ENCODE peak calls at places on chromosome 18, in ten cellular contexts. One of them, this sample, is unnamed.

GRCh38 chr18:76139844-76140243 is 355.2 kb downstream of the ZNF516 start:
- DNase-seq in HL-60: no peak
- DNase-seq in prostate gland: no peak
- DNase-seq in psoas muscle: no peak
- DNase-seq in MM.1S: no peak
- DNase-seq in IMR-90: no peak
- DNase-seq in OCI-LY7: no peak
- DNase-seq in tibial nerve: no peak
- DNase-seq in GM23248: no peak
- DNase-seq in dorsolateral prefrontal cortex: no peak
- DNase-seq in this sample: no peak

GRCh38 chr18:48328473-48329205 is 80.5 kb downstream of the ZBTB7C start:
- DNase-seq in MM.1S: no peak
- DNase-seq in GM23248: peak
- DNase-seq in tibial nerve: no peak
- DNase-seq in psoas muscle: no peak
- DNase-seq in OCI-LY7: no peak
- DNase-seq in IMR-90: peak
- DNase-seq in dorsolateral prefrontal cortex: no peak
- DNase-seq in HL-60: no peak
- DNase-seq in prostate gland: no peak
- DNase-seq in this sample: no peak

GRCh38 chr18:22346342-22346967 is 71.3 kb downstream of the CTAGE1 start:
- DNase-seq in IMR-90: peak
- DNase-seq in dorsolateral prefrontal cortex: no peak
- DNase-seq in psoas muscle: peak
- DNase-seq in GM23248: peak
- DNase-seq in tibial nerve: no peak
- DNase-seq in prostate gland: peak
- DNase-seq in HL-60: no peak
- DNase-seq in OCI-LY7: no peak
- DNase-seq in MM.1S: no peak
- DNase-seq in this sample: no peak

GRCh38 chr18:9048808-9049494 is 53.5 kb upstream of the NDUFV2 start:
- DNase-seq in GM23248: peak
- DNase-seq in prostate gland: no peak
- DNase-seq in IMR-90: peak
- DNase-seq in tibial nerve: no peak
- DNase-seq in MM.1S: no peak
- DNase-seq in dorsolateral prefrontal cortex: no peak
- DNase-seq in HL-60: no peak
- DNase-seq in psoas muscle: no peak
- DNase-seq in OCI-LY7: no peak
- DNase-seq in this sample: no peak

GRCh38 chr18:48539406-48540328 is 836 bp downstream of the CTIF start:
- DNase-seq in GM23248: peak
- DNase-seq in dorsolateral prefrontal cortex: peak
- DNase-seq in psoas muscle: peak
- DNase-seq in prostate gland: no peak
- DNase-seq in MM.1S: peak
- DNase-seq in OCI-LY7: no peak
- DNase-seq in tibial nerve: peak
- DNase-seq in IMR-90: peak
- DNase-seq in HL-60: peak
- DNase-seq in this sample: peak

GRCh38 chr18:75076286-75076685 is 132.7 kb downstream of the PTGR3 start:
- DNase-seq in HL-60: no peak
- DNase-seq in MM.1S: no peak
- DNase-seq in OCI-LY7: no peak
- DNase-seq in psoas muscle: no peak
- DNase-seq in GM23248: no peak
- DNase-seq in prostate gland: no peak
- DNase-seq in dorsolateral prefrontal cortex: no peak
- DNase-seq in tibial nerve: no peak
- DNase-seq in IMR-90: no peak
- DNase-seq in this sample: no peak

GRCh38 chr18:47387864-47388263 is 136.4 kb upstream of the SKOR2 start:
- DNase-seq in HL-60: no peak
- DNase-seq in psoas muscle: no peak
- DNase-seq in MM.1S: no peak
- DNase-seq in tibial nerve: no peak
- DNase-seq in OCI-LY7: no peak
- DNase-seq in IMR-90: no peak
- DNase-seq in prostate gland: no peak
- DNase-seq in GM23248: no peak
- DNase-seq in dorsolateral prefrontal cortex: no peak
- DNase-seq in this sample: no peak

GRCh38 chr18:49030138-49030537 is 79.4 kb upstream of the SMAD7 start:
- DNase-seq in OCI-LY7: no peak
- DNase-seq in GM23248: peak
- DNase-seq in prostate gland: no peak
- DNase-seq in MM.1S: no peak
- DNase-seq in tibial nerve: no peak
- DNase-seq in dorsolateral prefrontal cortex: no peak
- DNase-seq in HL-60: no peak
- DNase-seq in IMR-90: no peak
- DNase-seq in psoas muscle: no peak
- DNase-seq in this sample: no peak

GRCh38 chr18:32351014-32351413 is 119.7 kb downstream of the GAREM1 start:
- DNase-seq in tibial nerve: no peak
- DNase-seq in HL-60: no peak
- DNase-seq in OCI-LY7: no peak
- DNase-seq in MM.1S: no peak
- DNase-seq in GM23248: peak
- DNase-seq in prostate gland: no peak
- DNase-seq in dorsolateral prefrontal cortex: no peak
- DNase-seq in IMR-90: peak
- DNase-seq in psoas muscle: no peak
- DNase-seq in this sample: no peak

GRCh38 chr18:9434240-9434701 is 41.0 kb upstream of the RALBP1 start:
- DNase-seq in IMR-90: no peak
- DNase-seq in tibial nerve: no peak
- DNase-seq in HL-60: no peak
- DNase-seq in OCI-LY7: no peak
- DNase-seq in prostate gland: no peak
- DNase-seq in GM23248: no peak
- DNase-seq in dorsolateral prefrontal cortex: no peak
- DNase-seq in psoas muscle: no peak
- DNase-seq in MM.1S: no peak
- DNase-seq in this sample: no peak

GRCh38 chr18:78158943-78159342 is 820.7 kb upstream of the SALL3 start:
- DNase-seq in prostate gland: no peak
- DNase-seq in tibial nerve: no peak
- DNase-seq in GM23248: no peak
- DNase-seq in HL-60: no peak
- DNase-seq in dorsolateral prefrontal cortex: no peak
- DNase-seq in IMR-90: no peak
- DNase-seq in OCI-LY7: no peak
- DNase-seq in MM.1S: no peak
- DNase-seq in psoas muscle: no peak
- DNase-seq in this sample: no peak

GRCh38 chr18:58953627-58954026 is 89.0 kb downstream of the ZNF532 start:
- DNase-seq in prostate gland: no peak
- DNase-seq in IMR-90: no peak
- DNase-seq in OCI-LY7: no peak
- DNase-seq in dorsolateral prefrontal cortex: no peak
- DNase-seq in GM23248: no peak
- DNase-seq in MM.1S: no peak
- DNase-seq in HL-60: no peak
- DNase-seq in psoas muscle: no peak
- DNase-seq in tibial nerve: no peak
- DNase-seq in this sample: no peak

GRCh38 chr18:51342815-51343214 is 145.3 kb upstream of the MEX3C start:
- DNase-seq in psoas muscle: no peak
- DNase-seq in OCI-LY7: no peak
- DNase-seq in dorsolateral prefrontal cortex: no peak
- DNase-seq in IMR-90: peak
- DNase-seq in MM.1S: peak
- DNase-seq in HL-60: no peak
- DNase-seq in GM23248: peak
- DNase-seq in tibial nerve: no peak
- DNase-seq in prostate gland: no peak
- DNase-seq in this sample: no peak

GRCh38 chr18:31101148-31102019 is 837 bp downstream of the DSC2 start:
- DNase-seq in prostate gland: peak
- DNase-seq in tibial nerve: peak
- DNase-seq in GM23248: no peak
- DNase-seq in psoas muscle: peak
- DNase-seq in OCI-LY7: no peak
- DNase-seq in IMR-90: no peak
- DNase-seq in HL-60: peak
- DNase-seq in MM.1S: no peak
- DNase-seq in dorsolateral prefrontal cortex: peak
- DNase-seq in this sample: no peak

GRCh38 chr18:68735498-68736343 is 20.8 kb upstream of the TMX3 start:
- DNase-seq in tibial nerve: no peak
- DNase-seq in psoas muscle: no peak
- DNase-seq in GM23248: peak
- DNase-seq in OCI-LY7: peak
- DNase-seq in dorsolateral prefrontal cortex: no peak
- DNase-seq in prostate gland: no peak
- DNase-seq in HL-60: peak
- DNase-seq in IMR-90: peak
- DNase-seq in MM.1S: peak
- DNase-seq in this sample: no peak

GRCh38 chr18:12017079-12017478 is 35.8 kb downstream of the IMPA2 start:
- DNase-seq in IMR-90: no peak
- DNase-seq in GM23248: no peak
- DNase-seq in psoas muscle: no peak
- DNase-seq in HL-60: no peak
- DNase-seq in tibial nerve: no peak
- DNase-seq in dorsolateral prefrontal cortex: no peak
- DNase-seq in prostate gland: no peak
- DNase-seq in OCI-LY7: no peak
- DNase-seq in MM.1S: no peak
- DNase-seq in this sample: no peak

GRCh38 chr18:62634471-62634870 is 80.9 kb upstream of the PHLPP1 start:
- DNase-seq in tibial nerve: no peak
- DNase-seq in HL-60: no peak
- DNase-seq in psoas muscle: no peak
- DNase-seq in IMR-90: no peak
- DNase-seq in dorsolateral prefrontal cortex: no peak
- DNase-seq in GM23248: peak
- DNase-seq in prostate gland: no peak
- DNase-seq in OCI-LY7: no peak
- DNase-seq in MM.1S: no peak
- DNase-seq in this sample: no peak

DNA sequence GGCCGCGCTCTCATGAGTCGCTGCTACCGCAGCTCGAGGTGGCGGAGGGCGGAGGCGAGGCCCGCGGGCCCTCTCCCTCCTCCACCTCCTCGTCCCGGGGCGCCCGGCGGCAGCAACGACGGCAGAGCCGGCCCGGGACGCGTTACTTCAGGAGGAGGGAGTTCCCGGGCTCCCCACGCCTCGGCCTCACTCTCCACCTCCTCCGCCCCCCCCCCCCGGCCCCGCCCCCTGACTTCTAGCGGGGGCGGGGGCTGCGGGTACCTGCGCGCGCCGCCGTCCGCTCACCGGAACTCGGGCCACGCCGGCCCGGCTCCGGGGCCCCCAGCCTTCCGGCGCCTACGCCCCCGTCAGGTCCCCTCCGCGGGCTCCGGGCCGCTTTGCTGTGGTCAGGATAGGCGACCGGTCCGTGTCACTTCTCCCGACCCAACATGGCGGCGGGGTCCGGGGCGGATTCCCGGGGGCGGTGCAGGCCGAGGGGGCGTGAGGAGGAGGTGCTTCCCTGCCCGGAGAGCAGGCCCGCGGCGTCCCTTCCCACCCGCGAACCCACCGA is at the start of gene YES1:
- DNase-seq in GM23248: peak
- DNase-seq in HL-60: peak
- DNase-seq in dorsolateral prefrontal cortex: no peak
- DNase-seq in tibial nerve: peak
- DNase-seq in prostate gland: peak
- DNase-seq in IMR-90: peak
- DNase-seq in MM.1S: peak
- DNase-seq in psoas muscle: peak
- DNase-seq in OCI-LY7: no peak
- DNase-seq in this sample: peak
- H3K27ac ChIP-seq in GM23248: peak
- H3K27ac ChIP-seq in HL-60: peak
- H3K27ac ChIP-seq in dorsolateral prefrontal cortex: peak
- H3K27ac ChIP-seq in tibial nerve: peak
- H3K27ac ChIP-seq in prostate gland: peak
- H3K27ac ChIP-seq in IMR-90: peak
- H3K27ac ChIP-seq in MM.1S: peak
- H3K27ac ChIP-seq in psoas muscle: peak
- H3K27ac ChIP-seq in OCI-LY7: no peak
- H3K27ac ChIP-seq in this sample: peak

GRCh38 chr18:23530195-23530594 is 26.9 kb downstream of the RMC1 start:
- DNase-seq in prostate gland: no peak
- DNase-seq in tibial nerve: no peak
- DNase-seq in psoas muscle: no peak
- DNase-seq in HL-60: peak
- DNase-seq in IMR-90: no peak
- DNase-seq in dorsolateral prefrontal cortex: no peak
- DNase-seq in GM23248: no peak
- DNase-seq in MM.1S: no peak
- DNase-seq in OCI-LY7: no peak
- DNase-seq in this sample: no peak
- H3K27ac ChIP-seq in prostate gland: no peak
- H3K27ac ChIP-seq in tibial nerve: no peak
- H3K27ac ChIP-seq in psoas muscle: no peak
- H3K27ac ChIP-seq in HL-60: peak
- H3K27ac ChIP-seq in IMR-90: no peak
- H3K27ac ChIP-seq in dorsolateral prefrontal cortex: peak
- H3K27ac ChIP-seq in GM23248: peak
- H3K27ac ChIP-seq in MM.1S: no peak
- H3K27ac ChIP-seq in OCI-LY7: no peak
- H3K27ac ChIP-seq in this sample: no peak

DNA sequence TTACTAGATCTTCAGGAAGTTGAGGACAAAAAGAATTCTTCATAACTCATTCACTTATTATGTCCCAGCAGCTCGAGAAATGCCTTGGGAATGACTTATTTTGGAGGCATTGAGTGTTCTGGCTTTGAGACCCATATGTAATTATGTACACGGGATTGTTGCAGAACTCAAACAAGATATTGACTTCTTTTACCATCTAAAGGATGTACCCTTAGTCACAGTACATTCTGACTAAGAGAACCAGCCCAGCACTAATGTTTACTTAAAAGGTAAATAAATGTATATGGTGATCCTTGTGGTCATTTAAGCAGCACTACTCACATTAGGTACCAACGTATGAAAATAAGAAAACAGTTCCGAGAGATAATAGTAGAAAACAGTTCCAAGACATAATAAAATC is 268.9 kb downstream of the ADCYAP1 start:
- DNase-seq in dorsolateral prefrontal cortex: no peak
- DNase-seq in GM23248: no peak
- DNase-seq in tibial nerve: no peak
- DNase-seq in psoas muscle: no peak
- DNase-seq in HL-60: no peak
- DNase-seq in OCI-LY7: no peak
- DNase-seq in IMR-90: no peak
- DNase-seq in prostate gland: no peak
- DNase-seq in MM.1S: no peak
- DNase-seq in this sample: no peak
- H3K27ac ChIP-seq in dorsolateral prefrontal cortex: no peak
- H3K27ac ChIP-seq in GM23248: no peak
- H3K27ac ChIP-seq in tibial nerve: no peak
- H3K27ac ChIP-seq in psoas muscle: no peak
- H3K27ac ChIP-seq in HL-60: no peak
- H3K27ac ChIP-seq in OCI-LY7: no peak
- H3K27ac ChIP-seq in IMR-90: no peak
- H3K27ac ChIP-seq in prostate gland: no peak
- H3K27ac ChIP-seq in MM.1S: no peak
- H3K27ac ChIP-seq in this sample: no peak

GRCh38 chr18:54873884-54874255 is 45.6 kb downstream of the RAB27B start:
- DNase-seq in MM.1S: no peak
- DNase-seq in prostate gland: no peak
- DNase-seq in dorsolateral prefrontal cortex: no peak
- DNase-seq in psoas muscle: no peak
- DNase-seq in HL-60: no peak
- DNase-seq in tibial nerve: no peak
- DNase-seq in GM23248: no peak
- DNase-seq in OCI-LY7: no peak
- DNase-seq in IMR-90: no peak
- DNase-seq in this sample: no peak
- H3K27ac ChIP-seq in MM.1S: no peak
- H3K27ac ChIP-seq in prostate gland: no peak
- H3K27ac ChIP-seq in dorsolateral prefrontal cortex: no peak
- H3K27ac ChIP-seq in psoas muscle: no peak
- H3K27ac ChIP-seq in HL-60: no peak
- H3K27ac ChIP-seq in tibial nerve: no peak
- H3K27ac ChIP-seq in GM23248: no peak
- H3K27ac ChIP-seq in OCI-LY7: no peak
- H3K27ac ChIP-seq in IMR-90: no peak
- H3K27ac ChIP-seq in this sample: no peak

This sample was measured in DND-41.